ENCODE peak calls at places on chromosome 11, in nine cellular contexts. V, K, E, F, O, X, C, Q and W are unnamed samples.

GRCh38 chr11:19905280-19905853 is 192.7 kb downstream of the NAV2 start:
- DNase-seq in V (no peak), K (no peak), E (peak; percentile 18), F (peak; percentile 1), O (no peak), X (no peak), C (no peak), Q (peak; percentile 59), W (no peak)

GRCh38 chr11:35662061-35662648 is 420 bp upstream of the TRIM44 start:
- DNase-seq in V (no peak), K (peak; percentile 48), E (no peak), F (no peak), O (no peak), X (no peak), C (no peak), Q (no peak), W (no peak)

GRCh38 chr11:61908730-61909622 is 8.4 kb downstream of the RAB3IL1 start:
- DNase-seq in V (peak; percentile 62), K (no peak), E (no peak), F (no peak), O (peak; percentile 29), X (no peak), C (peak; percentile 75), Q (no peak), W (no peak)

GRCh38 chr11:76621866-76622265 is 48.7 kb downstream of the LRRC32 start:
- DNase-seq in V (no peak), K (no peak), E (no peak), F (no peak), O (no peak), X (no peak), C (peak; percentile 90), Q (peak; percentile 44), W (no peak)

GRCh38 chr11:94768602-94769511 is 701 bp downstream of the AMOTL1 start:
- DNase-seq in V (peak; percentile 19), K (no peak), E (peak; percentile 40), F (no peak), O (peak; percentile 31), X (no peak), C (peak; percentile 85), Q (peak; percentile 63), W (no peak)

GRCh38 chr11:100799445-100799844 is 112.4 kb downstream of the ARHGAP42 start:
- DNase-seq in V (no peak), K (no peak), E (no peak), F (no peak), O (no peak), X (no peak), C (no peak), Q (no peak), W (no peak)

GRCh38 chr11:112837162-112837826 is 123.9 kb upstream of the NCAM1 start:
- DNase-seq in V (no peak), K (no peak), E (no peak), F (no peak), O (peak; percentile 69), X (no peak), C (no peak), Q (no peak), W (no peak)

GRCh38 chr11:2302844-2303626 is 1.2 kb downstream of the TSPAN32 start:
- DNase-seq in V (no peak), K (peak; percentile 36), E (no peak), F (no peak), O (no peak), X (no peak), C (peak; percentile 71), Q (no peak), W (no peak)

GRCh38 chr11:43282607-43283440 is 29.0 kb upstream of the API5 start:
- DNase-seq in V (no peak), K (peak; percentile 48), E (peak; percentile 37), F (peak; percentile 53), O (no peak), X (no peak), C (no peak), Q (peak; percentile 29), W (peak; percentile 25)

GRCh38 chr11:82906236-82906635 is 4.7 kb downstream of the DDIAS start:
- DNase-seq in V (no peak), K (peak; percentile 48), E (peak; percentile 19), F (peak; percentile 79), O (no peak), X (no peak), C (no peak), Q (peak; percentile 52), W (no peak)

GRCh38 chr11:113647856-113648255 is 58.3 kb downstream of the TMPRSS5 start:
- DNase-seq in V (no peak), K (no peak), E (peak; percentile 18), F (no peak), O (no peak), X (no peak), C (no peak), Q (no peak), W (no peak)

GRCh38 chr11:45901646-45902045 is 5.4 kb downstream of the FREY1 start:
- DNase-seq in V (no peak), K (no peak), E (no peak), F (no peak), O (peak; percentile 86), X (no peak), C (peak; percentile 41), Q (no peak), W (peak; percentile 70)

GRCh38 chr11:69878144-69878883 is 59.1 kb upstream of the FGF3 start:
- DNase-seq in V (peak; percentile 2), K (no peak), E (no peak), F (no peak), O (no peak), X (no peak), C (peak; percentile 32), Q (no peak), W (no peak)
- H3K27ac ChIP-seq in V (no peak overlapping the region), K (no peak overlapping the region), E (no peak overlapping the region), F (no peak overlapping the region), O (no peak overlapping the region), X (no peak overlapping the region), C (no peak overlapping the region), Q (no peak overlapping the region), W (no peak overlapping the region)

GRCh38 chr11:111605681-111606080 is 3.4 kb downstream of the SIK2 start:
- DNase-seq in V (no peak), K (no peak), E (no peak), F (no peak), O (no peak), X (no peak), C (no peak), Q (no peak), W (no peak)

GRCh38 chr11:111606986-111607385 is 4.7 kb downstream of the SIK2 start:
- DNase-seq in V (no peak), K (no peak), E (no peak), F (no peak), O (no peak), X (no peak), C (no peak), Q (no peak), W (no peak)

GRCh38 chr11:111604392-111605009 is 2.3 kb downstream of the SIK2 start:
- DNase-seq in V (no peak), K (peak; percentile 72), E (peak; percentile 17), F (peak; percentile 67), O (no peak), X (no peak), C (no peak), Q (peak; percentile 67), W (no peak)

GRCh38 chr11:111603633-111604130 is 1.4 kb downstream of the SIK2 start:
- DNase-seq in V (no peak), K (no peak), E (peak; percentile 20), F (no peak), O (no peak), X (no peak), C (no peak), Q (peak; percentile 35), W (no peak)

DNA sequence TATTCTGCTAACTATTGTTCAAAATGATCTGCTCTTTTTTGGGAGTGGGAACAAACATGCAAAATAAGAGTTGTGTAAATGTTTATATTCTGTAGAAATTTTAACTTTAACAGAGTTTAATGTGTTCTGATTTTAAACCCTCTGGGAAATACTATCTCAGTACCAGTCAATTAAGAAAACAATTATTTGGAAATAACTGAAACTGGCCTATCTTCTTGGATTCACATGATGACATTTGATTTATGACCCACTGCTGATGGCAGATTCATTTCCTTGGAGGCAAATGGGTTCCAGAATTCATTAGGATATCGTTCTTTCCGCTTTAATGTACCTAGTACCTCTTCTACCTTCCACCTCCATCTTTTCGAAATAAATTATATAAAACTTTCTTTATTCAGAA is 5.5 kb downstream of the SIK2 start:
- DNase-seq in V (no peak), K (no peak), E (no peak), F (no peak), O (no peak), X (no peak), C (no peak), Q (no peak), W (no peak)
- H3K27ac ChIP-seq in V (no peak overlapping the region), K (no peak overlapping the region), E (no peak overlapping the region), F (no peak overlapping the region), O (no peak overlapping the region), X (no peak overlapping the region), C (no peak overlapping the region), Q (no peak overlapping the region), W (no peak overlapping the region)

DNA sequence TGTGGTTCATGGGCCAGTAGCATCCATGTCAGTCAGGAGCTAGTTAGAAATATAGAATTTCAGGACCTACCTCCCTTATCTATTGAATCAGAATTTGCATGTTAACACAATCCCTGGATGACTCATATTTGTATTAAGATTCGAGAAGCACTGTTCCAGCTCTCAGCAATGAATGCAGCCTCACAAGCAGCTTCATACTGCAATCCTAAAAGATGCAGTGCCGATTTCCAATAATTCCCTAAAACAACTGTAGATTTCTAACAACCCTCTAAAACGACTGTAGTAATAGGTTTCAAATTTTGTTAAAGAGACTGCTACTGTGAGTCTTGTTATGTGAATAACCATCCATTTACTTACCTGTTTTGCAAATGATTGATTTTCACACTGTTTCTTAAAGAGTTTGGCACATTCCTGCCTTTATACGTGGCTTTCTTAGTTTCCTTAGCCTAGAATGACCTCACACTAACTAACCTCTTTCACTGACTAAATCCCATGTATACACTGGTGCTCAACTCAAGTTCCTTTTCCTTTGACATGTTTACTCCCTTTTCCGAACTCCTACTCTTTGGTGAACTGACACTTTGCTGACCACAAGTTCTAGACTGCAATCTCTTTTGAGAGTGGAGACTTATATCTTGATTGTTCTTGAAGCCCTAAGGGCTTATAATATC is 511.8 kb downstream of the METTL15 start:
- DNase-seq in V (no peak), K (no peak), E (peak; percentile 34), F (no peak), O (no peak), X (no peak), C (no peak), Q (peak; percentile 68), W (no peak)
- H3K27ac ChIP-seq in V (no peak overlapping the region), K (no peak overlapping the region), E (no peak overlapping the region), F (no peak overlapping the region), O (no peak overlapping the region), X (no peak overlapping the region), C (no peak overlapping the region), Q (peak overlapping the region; percentile 66), W (no peak overlapping the region)

GRCh38 chr11:15576759-15577158 is 462.0 kb downstream of the INSC start:
- DNase-seq in V (no peak), K (no peak), E (no peak), F (no peak), O (no peak), X (no peak), C (no peak), Q (no peak), W (no peak)
- H3K27ac ChIP-seq in V (no peak overlapping the region), K (no peak overlapping the region), E (no peak overlapping the region), F (no peak overlapping the region), O (no peak overlapping the region), X (no peak overlapping the region), C (no peak overlapping the region), Q (no peak overlapping the region), W (no peak overlapping the region)

GRCh38 chr11:116457336-116458007 is 315.3 kb downstream of the BUD13 start:
- DNase-seq in V (no peak), K (no peak), E (no peak), F (no peak), O (no peak), X (no peak), C (no peak), Q (no peak), W (no peak)
- H3K27ac ChIP-seq in V (no peak overlapping the region), K (no peak overlapping the region), E (no peak overlapping the region), F (no peak overlapping the region), O (no peak overlapping the region), X (no peak overlapping the region), C (no peak overlapping the region), Q (no peak overlapping the region), W (no peak overlapping the region)